ENCODE peak calls at places on chromosomes 12 and 14, in five cellular contexts. N is lower leg skin, D is fibroblast of pulmonary artery, I is stomach, G is fibroblast of lung. X is an unnamed sample.

GRCh38 chr12:122984612-122985358 is 4.3 kb downstream of the ARL6IP4 start:
- DNase-seq in N (no peak), D (no peak), I (no peak), G (peak), X (no peak)

GRCh38 chr12:93061414-93062099 is 132.5 kb upstream of the EEA1 start:
- DNase-seq in N (no peak), D (no peak), I (no peak), G (no peak), X (no peak)

GRCh38 chr12:20105938-20106337 is 262.4 kb upstream of the PDE3A start:
- DNase-seq in N (no peak), D (peak), I (no peak), G (peak), X (peak)

GRCh38 chr14:23186913-23187654 is 3.6 kb upstream of the SLC7A8 start:
- DNase-seq in N (no peak), D (peak), I (peak), G (peak), X (peak)

GRCh38 chr14:55963295-55963694 is 154.9 kb upstream of the PELI2 start:
- DNase-seq in N (no peak), D (no peak), I (no peak), G (no peak), X (no peak)

GRCh38 chr12:118052324-118053070 is 8.5 kb downstream of the WSB2 start:
- DNase-seq in N (peak), D (peak), I (peak), G (peak), X (peak)

GRCh38 chr12:2383276-2384028 is 330.7 kb downstream of the CACNA1C start:
- DNase-seq in N (peak), D (no peak), I (no peak), G (peak), X (no peak)

GRCh38 chr14:74065746-74066575 is 18.3 kb downstream of the ALDH6A1 start:
- DNase-seq in N (no peak), D (peak), I (no peak), G (peak), X (no peak)

GRCh38 chr12:93785262-93786010 is 108.3 kb downstream of the CRADD start:
- DNase-seq in N (no peak), D (peak), I (no peak), G (peak), X (peak)

GRCh38 chr12:48854488-48854887 is 2.5 kb upstream of the DDX23 start:
- DNase-seq in N (no peak), D (no peak), I (no peak), G (no peak), X (no peak)

GRCh38 chr12:48852734-48853168 is 788 bp upstream of the DDX23 start:
- DNase-seq in N (no peak), D (no peak), I (no peak), G (no peak), X (peak)

GRCh38 chr12:48851883-48852733 is at the start of gene DDX23:
- DNase-seq in N (peak), D (peak), I (peak), G (peak), X (peak)

GRCh38 chr12:48856379-48856778 is 4.4 kb upstream of the DDX23 start:
- DNase-seq in N (no peak), D (no peak), I (no peak), G (no peak), X (no peak)

DNA sequence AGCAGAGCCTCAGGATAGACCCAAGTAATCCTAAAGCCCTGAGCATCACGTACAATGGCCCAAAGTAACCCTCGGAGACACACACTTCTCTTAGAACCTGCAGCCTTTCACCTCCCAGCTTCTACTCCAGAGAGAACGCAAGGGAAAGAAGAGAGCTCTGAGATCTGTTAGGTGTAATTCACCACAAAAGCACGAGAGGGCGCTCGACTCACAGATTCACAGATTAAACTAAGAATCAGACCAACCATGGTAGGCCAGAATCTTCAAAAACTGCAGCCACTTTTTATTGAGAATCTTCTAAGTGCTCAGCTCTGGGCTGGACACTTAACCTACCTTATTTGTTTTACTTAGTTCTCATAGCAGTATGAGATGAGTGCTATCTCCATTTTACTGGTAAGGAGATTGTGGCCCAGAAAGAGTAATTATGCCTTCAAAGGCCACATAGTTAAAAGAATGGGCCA is 1.3 kb upstream of the DDX23 start:
- DNase-seq in N (peak), D (peak), I (peak), G (peak), X (peak)
- TF ChIP-seq CTCF in N (no peak), D (peak), I (peak), G (peak), X (peak)

GRCh38 chr14:89430271-89430620 is 13.2 kb upstream of the FOXN3 start:
- DNase-seq in N (no peak), D (no peak), I (no peak), G (no peak), X (no peak)

GRCh38 chr14:89429206-89430091 is 12.4 kb upstream of the FOXN3 start:
- DNase-seq in N (no peak), D (no peak), I (no peak), G (peak), X (no peak)

GRCh38 chr14:89428163-89428523 is 11.1 kb upstream of the FOXN3 start:
- DNase-seq in N (no peak), D (no peak), I (no peak), G (no peak), X (no peak)

GRCh38 chr14:89427426-89428162 is 10.6 kb upstream of the FOXN3 start:
- DNase-seq in N (no peak), D (no peak), I (no peak), G (no peak), X (no peak)

GRCh38 chr14:89428556-89429196 is 11.6 kb upstream of the FOXN3 start:
- DNase-seq in N (no peak), D (no peak), I (no peak), G (peak), X (peak)
- H3K4me3 ChIP-seq in N (no peak), D (no peak), I (no peak), G (no peak), X (no peak)

DNA sequence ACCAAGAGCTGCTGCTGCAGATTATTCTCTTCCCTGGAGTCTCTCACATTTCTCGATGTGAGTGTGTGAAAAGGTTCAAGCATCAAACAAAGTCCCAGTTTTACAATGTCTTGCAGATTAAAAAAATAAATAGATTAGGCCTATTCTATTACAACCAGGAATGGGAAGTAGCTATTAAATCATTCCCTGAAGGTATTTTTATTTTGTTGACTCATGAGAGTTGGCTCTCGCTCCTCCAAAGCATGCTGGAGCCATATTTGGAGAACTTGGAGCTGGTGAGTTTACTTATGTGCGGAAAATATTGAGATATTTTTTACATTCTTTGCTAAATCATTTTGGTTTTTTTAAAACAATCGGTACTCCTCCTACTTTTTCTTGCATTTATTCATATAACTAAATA is 572.3 kb downstream of the ETNK1 start:
- DNase-seq in N (no peak), D (no peak), I (no peak), G (peak), X (no peak)
- TF ChIP-seq CTCF in N (no peak), D (no peak), I (no peak), G (no peak), X (no peak)

GRCh38 chr12:124940143-124940392 is 25.6 kb upstream of the UBC start:
- DNase-seq in N (no peak), D (no peak), I (no peak), G (no peak), X (no peak)

GRCh38 chr12:124940393-124941169 is 26.1 kb upstream of the UBC start:
- DNase-seq in N (peak), D (peak), I (peak), G (peak), X (peak)

GRCh38 chr12:124939428-124940142 is 25.1 kb upstream of the UBC start:
- DNase-seq in N (peak), D (peak), I (peak), G (peak), X (peak)

GRCh38 chr12:124938606-124939427 is 24.4 kb upstream of the UBC start:
- DNase-seq in N (peak), D (peak), I (peak), G (peak), X (peak)

GRCh38 chr12:124938066-124938465 is 23.6 kb upstream of the UBC start:
- DNase-seq in N (no peak), D (no peak), I (no peak), G (no peak), X (no peak)
- H3K4me3 ChIP-seq in N (no peak), D (no peak), I (no peak), G (no peak), X (no peak)

DNA sequence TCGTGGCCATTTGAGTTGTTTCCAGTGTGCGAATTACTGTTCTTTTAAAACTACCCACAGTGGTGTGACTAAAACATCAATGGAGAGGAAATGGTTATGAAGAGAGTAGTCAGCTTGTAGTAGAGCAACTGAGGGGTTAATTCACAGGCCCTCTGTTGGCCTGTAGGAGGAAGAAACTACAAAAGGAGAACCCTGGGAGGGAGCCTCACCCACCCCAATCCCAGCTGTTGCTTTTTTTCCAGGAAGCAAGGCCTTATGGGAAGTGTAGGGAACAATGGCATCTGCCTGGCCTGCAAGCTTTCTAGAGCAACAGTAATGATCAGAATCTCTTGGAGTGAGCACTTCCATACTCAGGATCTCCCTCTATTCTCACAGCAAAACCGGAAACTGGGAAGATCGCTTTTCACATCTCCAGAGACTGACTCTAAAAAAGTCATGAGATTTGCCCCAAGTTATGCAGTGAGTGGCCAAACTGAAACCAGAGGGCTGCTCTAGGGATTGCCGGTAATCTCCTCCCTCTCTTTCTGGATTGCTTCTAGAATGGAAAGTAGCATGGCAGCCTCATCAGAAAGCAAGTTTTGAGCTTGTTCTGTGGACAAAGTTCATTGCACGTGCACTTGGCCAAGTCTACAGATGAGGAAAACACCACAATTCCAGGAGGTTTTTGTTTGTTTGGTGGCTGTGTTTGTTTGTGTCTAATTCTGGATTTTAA is 125.2 kb upstream of the PWP1 start:
- DNase-seq in N (peak), D (no peak), I (no peak), G (no peak), X (no peak)
- TF ChIP-seq CTCF in N (no peak), D (no peak), I (no peak), G (no peak), X (no peak)

GRCh38 chr12:22409071-22409951 is 74.8 kb upstream of the ST8SIA1 start:
- DNase-seq in N (no peak), D (no peak), I (no peak), G (no peak), X (no peak)
- H3K4me3 ChIP-seq in N (no peak), D (no peak), I (peak), G (no peak), X (no peak)

DNA sequence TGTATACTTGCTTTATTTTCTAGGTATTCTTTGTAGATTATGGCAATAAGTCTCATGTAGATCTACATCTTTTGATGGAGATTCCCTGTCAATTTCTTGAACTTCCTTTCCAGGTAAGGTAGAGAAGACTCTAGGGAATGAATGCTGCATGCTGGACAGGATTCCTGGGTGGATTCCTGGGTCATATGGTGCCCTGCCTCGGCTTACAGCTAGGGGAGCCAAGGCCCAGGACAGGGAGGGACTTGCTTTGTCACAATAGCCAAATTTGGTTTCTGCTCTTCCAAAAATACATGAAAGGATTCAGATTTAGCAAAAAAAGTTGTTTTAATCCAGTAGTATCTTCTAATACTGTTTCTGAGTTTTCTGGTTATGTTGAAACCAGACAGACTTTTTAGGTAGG is 59.5 kb upstream of the ASPG start:
- DNase-seq in N (no peak), D (no peak), I (no peak), G (no peak), X (no peak)
- TF ChIP-seq CTCF in N (no peak), D (no peak), I (no peak), G (no peak), X (no peak)

GRCh38 chr12:128879898-128880764 is 26.9 kb downstream of the GLT1D1 start:
- DNase-seq in N (no peak), D (no peak), I (no peak), G (no peak), X (no peak)
- H3K4me3 ChIP-seq in N (no peak), D (no peak), I (no peak), G (no peak), X (no peak)

DNA sequence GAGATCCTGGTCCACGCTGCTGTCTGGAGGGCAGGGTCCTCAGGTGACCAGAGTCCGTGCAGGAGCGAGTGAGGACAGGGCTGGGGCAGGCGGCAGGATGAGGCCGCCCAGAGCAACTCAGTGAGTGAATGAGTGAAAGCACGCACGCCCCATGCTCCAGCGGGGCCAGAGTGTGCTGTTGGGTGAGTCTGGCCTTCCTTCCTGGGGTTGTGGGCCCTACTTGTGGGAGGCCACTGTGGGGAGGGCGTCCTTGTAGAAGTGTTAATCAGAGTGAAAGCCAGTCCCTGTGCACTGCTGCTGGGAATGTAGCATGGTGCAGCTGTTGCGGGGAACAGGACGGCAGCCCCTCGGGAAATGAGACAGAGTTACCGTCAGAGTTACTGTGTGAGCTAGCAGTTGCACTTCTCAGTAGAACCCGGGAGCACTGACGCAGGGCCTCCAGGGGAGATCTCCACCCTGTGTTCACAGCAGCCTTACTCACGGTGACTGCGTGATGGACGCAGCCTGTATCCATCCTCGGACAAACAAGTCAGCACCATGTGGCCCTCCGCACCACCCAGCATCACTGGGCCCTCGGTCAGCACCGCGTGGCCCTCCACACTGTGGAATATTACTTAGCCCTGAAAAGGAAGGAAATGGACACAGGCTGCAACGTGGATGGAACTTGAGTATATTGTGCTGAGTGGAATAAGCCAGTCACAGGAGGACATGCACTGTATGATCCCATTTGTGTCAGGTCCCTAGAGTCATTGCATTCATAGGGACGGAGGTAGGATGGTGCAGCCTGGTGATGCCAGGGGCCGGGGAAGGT is 22.1 kb downstream of the PACS2 start:
- DNase-seq in N (no peak), D (no peak), I (no peak), G (no peak), X (no peak)
- TF ChIP-seq CTCF in N (no peak), D (no peak), I (no peak), G (no peak), X (no peak)